ENCODE peak calls at places on chromosome 22, in eight cellular contexts. T is HCT116, Z is GM23338, B is neural progenitor cell, Q is hepatocyte, H is PC-3, Y is MM.1S, W is SK-N-SH. R is an unnamed sample.
A peak's percentile ranks its signal among the peaks of the same experiment; 100 is the strongest.

GRCh38 chr22:45310331-45311032 is 748 bp downstream of the FAM118A start:
- DNase-seq in T (no peak), Z (no peak), B (peak; percentile 46), Q (no peak), H (no peak), Y (no peak), W (no peak), R (peak; percentile 40)

GRCh38 chr22:44220727-44221680 is 40.3 kb downstream of the PARVG start:
- DNase-seq in T (no peak), Z (no peak), B (no peak), Q (no peak), H (no peak), Y (no peak), W (no peak), R (no peak)

GRCh38 chr22:21796863-21797262 is 61.3 kb upstream of the YPEL1 start:
- DNase-seq in T (no peak), Z (peak; percentile 10), B (no peak), Q (no peak), H (no peak), Y (no peak), W (no peak), R (no peak)

GRCh38 chr22:47379037-47379436 is 616.6 kb downstream of the TBC1D22A start:
- DNase-seq in T (no peak), Z (no peak), B (no peak), Q (no peak), H (no peak), Y (no peak), W (no peak), R (no peak)

GRCh38 chr22:30754971-30755759 is 60.5 kb downstream of the OSBP2 start:
- DNase-seq in T (peak; percentile 66), Z (peak; percentile 92), B (peak; percentile 84), Q (peak; percentile 81), H (peak; percentile 79), Y (peak; percentile 70), W (peak; percentile 74), R (peak; percentile 38)

GRCh38 chr22:46748206-46748947 is 10.3 kb upstream of the CERK start:
- DNase-seq in T (no peak), Z (no peak), B (no peak), Q (no peak), H (no peak), Y (no peak), W (no peak), R (no peak)

GRCh38 chr22:43173976-43174720 is 12.8 kb downstream of the TTLL12 start:
- DNase-seq in T (no peak), Z (no peak), B (no peak), Q (no peak), H (no peak), Y (no peak), W (no peak), R (no peak)

GRCh38 chr22:44023404-44024287 is 456 bp upstream of the PARVB start:
- DNase-seq in T (no peak), Z (peak; percentile 75), B (peak; percentile 73), Q (peak; percentile 65), H (peak; percentile 37), Y (peak; percentile 54), W (peak; percentile 87), R (no peak)

GRCh38 chr22:32202539-32203180 is 2.2 kb downstream of the RFPL2 start:
- DNase-seq in T (peak; percentile 50), Z (peak; percentile 84), B (peak; percentile 76), Q (peak; percentile 84), H (peak; percentile 58), Y (peak; percentile 57), W (peak; percentile 78), R (peak; percentile 45)

GRCh38 chr22:46084376-46084775 is 66.0 kb upstream of the PPARA start:
- DNase-seq in T (no peak), Z (no peak), B (no peak), Q (no peak), H (no peak), Y (no peak), W (no peak), R (no peak)

GRCh38 chr22:17366830-17367229 is 2.4 kb upstream of the CECR2 start:
- DNase-seq in T (peak; percentile 18), Z (peak; percentile 87), B (peak; percentile 84), Q (peak; percentile 72), H (no peak), Y (no peak), W (peak; percentile 37), R (peak; percentile 67)

GRCh38 chr22:47297261-47298016 is 535.0 kb downstream of the TBC1D22A start:
- DNase-seq in T (no peak), Z (no peak), B (no peak), Q (no peak), H (no peak), Y (no peak), W (peak; percentile 6), R (no peak)

GRCh38 chr22:35460678-35461077 is 60.7 kb downstream of the MCM5 start:
- DNase-seq in T (no peak), Z (no peak), B (no peak), Q (no peak), H (no peak), Y (no peak), W (no peak), R (no peak)
- TF ChIP-seq EZH2phosphoT487 in T (no peak), Z (no peak), B (no peak), Q (no peak), H (no peak), Y (no peak), W (no peak), R (no peak)

GRCh38 chr22:38213319-38214247 is 11.8 kb downstream of the MAFF start:
- DNase-seq in T (no peak), Z (peak; percentile 47), B (no peak), Q (no peak), H (no peak), Y (no peak), W (no peak), R (peak; percentile 17)

GRCh38 chr22:38215156-38216038 is 13.6 kb downstream of the MAFF start:
- DNase-seq in T (no peak), Z (no peak), B (no peak), Q (no peak), H (no peak), Y (no peak), W (no peak), R (no peak)

GRCh38 chr22:38212442-38212841 is 10.6 kb downstream of the MAFF start:
- DNase-seq in T (no peak), Z (no peak), B (no peak), Q (no peak), H (no peak), Y (no peak), W (no peak), R (no peak)

GRCh38 chr22:38211556-38211955 is 9.8 kb downstream of the MAFF start:
- DNase-seq in T (no peak), Z (no peak), B (no peak), Q (no peak), H (no peak), Y (no peak), W (no peak), R (no peak)

DNA sequence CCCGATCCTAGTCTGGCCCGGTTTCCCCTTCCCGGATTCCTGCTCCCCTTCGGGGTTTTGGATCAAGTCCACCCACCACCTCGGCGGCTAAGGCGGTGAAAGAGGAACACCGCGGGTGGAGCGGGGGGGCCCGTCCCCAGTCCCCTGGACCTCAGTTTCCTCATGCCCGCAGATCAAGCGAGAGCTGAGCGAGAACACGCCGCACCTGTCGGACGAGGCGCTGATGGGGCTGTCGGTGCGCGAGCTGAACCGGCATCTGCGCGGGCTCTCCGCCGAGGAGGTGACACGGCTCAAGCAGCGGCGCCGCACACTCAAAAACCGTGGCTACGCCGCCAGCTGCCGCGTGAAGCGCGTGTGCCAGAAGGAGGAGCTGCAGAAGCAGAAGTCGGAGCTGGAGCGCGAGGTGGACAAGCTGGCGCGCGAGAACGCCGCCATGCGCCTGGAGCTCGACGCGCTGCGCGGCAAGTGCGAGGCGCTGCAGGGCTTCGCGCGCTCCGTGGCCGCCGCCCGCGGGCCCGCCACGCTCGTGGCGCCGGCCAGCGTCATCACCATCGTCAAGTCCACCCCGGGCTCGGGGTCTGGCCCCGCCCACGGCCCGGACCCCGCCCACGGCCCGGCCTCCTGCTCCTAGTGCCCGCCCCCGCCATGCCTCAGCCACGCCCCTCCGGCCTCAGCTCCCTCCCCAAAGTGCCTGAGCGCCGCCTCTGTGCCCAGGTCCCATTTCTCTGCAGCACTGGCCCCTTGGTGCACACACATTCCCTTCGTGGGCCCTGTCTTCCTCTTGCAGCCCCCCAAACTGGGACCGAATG is 12.7 kb downstream of the MAFF start:
- DNase-seq in T (no peak), Z (peak; percentile 92), B (peak; percentile 88), Q (peak; percentile 81), H (no peak), Y (peak; percentile 72), W (peak; percentile 85), R (peak; percentile 84)
- TF ChIP-seq CTCF in T (no peak), Z (peak; percentile 28), B (peak; percentile 27), Q (peak; percentile 15), H (no peak), Y (peak; percentile 8), W (no peak), R (peak; percentile 41)

DNA sequence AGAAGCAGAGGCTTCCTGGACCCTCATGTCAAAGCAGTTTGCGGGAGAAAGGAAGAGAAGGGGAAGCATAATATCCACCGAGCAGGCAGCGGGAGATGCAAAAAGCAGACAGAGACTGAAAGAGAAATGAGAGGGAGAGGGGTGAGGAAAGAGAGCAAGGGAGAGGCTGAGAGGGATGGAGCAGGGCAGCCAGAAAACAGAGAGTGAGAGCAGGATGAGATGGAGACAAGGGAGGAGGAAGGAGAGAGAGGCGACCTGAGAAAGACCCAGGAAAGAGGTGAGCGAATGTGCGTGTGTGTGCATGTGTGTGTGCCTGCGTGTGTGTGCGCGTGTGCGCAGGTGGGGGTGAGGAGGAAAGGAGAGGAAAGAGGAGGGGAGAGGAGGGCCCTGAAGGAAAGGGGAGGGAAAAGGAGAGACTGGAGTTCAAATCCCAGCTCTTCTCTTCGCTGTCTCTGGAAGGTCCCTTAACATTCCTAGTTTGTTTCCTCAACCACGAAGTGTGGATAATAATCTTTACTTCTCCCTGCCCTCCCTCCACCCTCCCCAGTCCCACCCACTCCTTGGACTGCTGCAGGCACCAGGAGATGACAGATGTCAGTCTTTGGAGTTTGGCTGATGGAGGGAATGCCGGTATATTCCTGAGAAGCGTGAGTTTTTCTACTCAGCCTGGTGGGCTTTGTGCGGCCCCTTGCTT is 67.9 kb downstream of the ISX start:
- DNase-seq in T (no peak), Z (no peak), B (no peak), Q (no peak), H (no peak), Y (no peak), W (no peak), R (no peak)
- TF ChIP-seq EZH2phosphoT487 in T (no peak), Z (no peak), B (no peak), Q (no peak), H (no peak), Y (no peak), W (no peak), R (no peak)

GRCh38 chr22:29205260-29205597 is 467 bp upstream of the EMID1 start:
- DNase-seq in T (no peak), Z (peak; percentile 50), B (no peak), Q (no peak), H (no peak), Y (no peak), W (no peak), R (no peak)

GRCh38 chr22:29204617-29205183 is 996 bp upstream of the EMID1 start:
- DNase-seq in T (no peak), Z (no peak), B (no peak), Q (no peak), H (no peak), Y (no peak), W (peak; percentile 31), R (no peak)

GRCh38 chr22:29207231-29207550 is 1.5 kb downstream of the EMID1 start:
- DNase-seq in T (no peak), Z (no peak), B (no peak), Q (no peak), H (no peak), Y (no peak), W (no peak), R (no peak)

GRCh38 chr22:29206372-29207230 is 905 bp downstream of the EMID1 start:
- DNase-seq in T (no peak), Z (no peak), B (peak; percentile 86), Q (no peak), H (no peak), Y (no peak), W (peak; percentile 32), R (no peak)

GRCh38 chr22:29205598-29206371 is at the start of gene EMID1:
- DNase-seq in T (no peak), Z (peak; percentile 67), B (peak; percentile 79), Q (peak; percentile 81), H (peak; percentile 12), Y (peak; percentile 53), W (peak; percentile 90), R (no peak)
- TF ChIP-seq CTCF in T (no peak), Z (peak; percentile 33), B (peak; percentile 20), Q (peak; percentile 23), H (no peak), Y (peak; percentile 15), W (no peak), R (no peak)

R was measured in OCI-LY7.